ENCODE peak calls at places on chromosomes 12 and 14, in nine cellular contexts. B is coronary artery, A is CD14-positive monocyte, J is NAMALWA, D is body of pancreas, X is anterior cingulate cortex, G is iris pigment epithelial cell, L is ovary, E is NCI-H1694 treated with DMSO at 0.1 percent for 48 hours. R is an unnamed sample.
A peak's percentile ranks its signal among the peaks of the same experiment; 100 is the strongest.

GRCh38 chr12:71655907-71656306 is 7.7 kb downstream of the ZFC3H1 start:
- DNase-seq in B (no peak), A (no peak), J (no peak), D (no peak), X (no peak), G (no peak), L (no peak), E (no peak), R (no peak)

GRCh38 chr12:104220931-104221330 is 5.4 kb downstream of the TXNRD1 start:
- DNase-seq in B (no peak), A (no peak), J (no peak), D (no peak), X (no peak), G (no peak), L (peak; percentile 31), E (no peak), R (no peak)

GRCh38 chr12:127162307-127162706 is 1104.7 kb upstream of the TMEM132C start:
- DNase-seq in B (no peak), A (no peak), J (no peak), D (no peak), X (no peak), G (no peak), L (no peak), E (no peak), R (no peak)

GRCh38 chr12:89451876-89452275 is 72.7 kb downstream of the GALNT4 start:
- DNase-seq in B (no peak), A (no peak), J (no peak), D (peak; percentile 12), X (no peak), G (peak; percentile 96), L (no peak), E (no peak), R (no peak)

GRCh38 chr12:6226701-6227096 is 26.5 kb downstream of the CD9 start:
- DNase-seq in B (no peak), A (no peak), J (no peak), D (peak; percentile 24), X (no peak), G (no peak), L (peak; percentile 71), E (no peak), R (no peak)

GRCh38 chr14:32468955-32469354 is 139.9 kb downstream of the AKAP6 start:
- DNase-seq in B (no peak), A (no peak), J (no peak), D (no peak), X (no peak), G (peak; percentile 94), L (no peak), E (no peak), R (no peak)

GRCh38 chr14:104499784-104500496 is 79.6 kb upstream of the C14orf180 start:
- DNase-seq in B (peak; percentile 50), A (no peak), J (no peak), D (no peak), X (no peak), G (no peak), L (no peak), E (no peak), R (no peak)

GRCh38 chr14:56487761-56488160 is 91.8 kb upstream of the TMEM260 start:
- DNase-seq in B (no peak), A (no peak), J (no peak), D (no peak), X (no peak), G (peak; percentile 81), L (no peak), E (no peak), R (no peak)

GRCh38 chr14:45743884-45744283 is 490.9 kb upstream of the MIS18BP1 start:
- DNase-seq in B (no peak), A (no peak), J (no peak), D (no peak), X (no peak), G (no peak), L (no peak), E (no peak), R (peak; percentile 2)

GRCh38 chr12:17976202-17976601 is 113.8 kb downstream of the RERGL start:
- DNase-seq in B (no peak), A (no peak), J (peak; percentile 41), D (no peak), X (no peak), G (peak; percentile 9), L (no peak), E (no peak), R (peak; percentile 4)

GRCh38 chr12:78208106-78208505 is 377.4 kb downstream of the NAV3 start:
- DNase-seq in B (no peak), A (no peak), J (no peak), D (no peak), X (no peak), G (no peak), L (no peak), E (no peak), R (no peak)

GRCh38 chr12:55051197-55051920 is 31.6 kb downstream of the NEUROD4 start:
- DNase-seq in B (no peak), A (no peak), J (no peak), D (no peak), X (no peak), G (no peak), L (no peak), E (peak; percentile 85), R (no peak)

GRCh38 chr14:78319826-78320635 is 149.9 kb downstream of the NRXN3 start:
- DNase-seq in B (no peak), A (no peak), J (no peak), D (no peak), X (no peak), G (no peak), L (no peak), E (peak; percentile 54), R (no peak)

GRCh38 chr12:124506145-124506831 is 61.1 kb downstream of the NCOR2 start:
- DNase-seq in B (no peak), A (peak; percentile 78), J (no peak), D (peak; percentile 77), X (no peak), G (peak; percentile 77), L (peak; percentile 93), E (peak; percentile 43), R (no peak)

GRCh38 chr14:102775855-102776760 is 1.1 kb upstream of the TRAF3 start:
- DNase-seq in B (no peak), A (peak; percentile 60), J (no peak), D (peak; percentile 43), X (no peak), G (peak; percentile 90), L (no peak), E (no peak), R (no peak)

GRCh38 chr12:57341275-57341990 is 89.4 kb downstream of the R3HDM2 start:
- DNase-seq in B (no peak), A (no peak), J (no peak), D (no peak), X (no peak), G (peak; percentile 89), L (no peak), E (no peak), R (no peak)

GRCh38 chr12:32926963-32927362 is 30.4 kb upstream of the PKP2 start:
- DNase-seq in B (no peak), A (no peak), J (no peak), D (no peak), X (no peak), G (peak; percentile 28), L (no peak), E (no peak), R (no peak)

GRCh38 chr12:10668526-10668925 is 5.3 kb downstream of the STYK1 start:
- DNase-seq in B (no peak), A (no peak), J (no peak), D (no peak), X (no peak), G (no peak), L (no peak), E (no peak), R (peak; percentile 9)

GRCh38 chr14:99690636-99691035 is 6.5 kb downstream of the CYP46A1 start:
- DNase-seq in B (no peak), A (no peak), J (no peak), D (no peak), X (no peak), G (no peak), L (no peak), E (no peak), R (no peak)

GRCh38 chr14:53946404-53947400 is 9.9 kb downstream of the BMP4 start:
- DNase-seq in B (no peak), A (no peak), J (no peak), D (peak; percentile 31), X (no peak), G (no peak), L (peak; percentile 61), E (no peak), R (no peak)

GRCh38 chr12:2531371-2531770 is 263.4 kb upstream of the FKBP4 start:
- DNase-seq in B (no peak), A (no peak), J (no peak), D (no peak), X (no peak), G (no peak), L (no peak), E (no peak), R (no peak)

GRCh38 chr12:93050026-93050747 is 121.1 kb upstream of the EEA1 start:
- DNase-seq in B (no peak), A (no peak), J (no peak), D (no peak), X (no peak), G (peak; percentile 45), L (no peak), E (no peak), R (no peak)

GRCh38 chr14:104210548-104211195 is 72.3 kb downstream of the KIF26A start:
- DNase-seq in B (no peak), A (no peak), J (no peak), D (no peak), X (no peak), G (no peak), L (no peak), E (no peak), R (no peak)

GRCh38 chr12:42679402-42679801 is 89.9 kb upstream of the PRICKLE1 start:
- DNase-seq in B (no peak), A (no peak), J (no peak), D (no peak), X (no peak), G (peak; percentile 51), L (no peak), E (no peak), R (no peak)

GRCh38 chr14:50059773-50060629 is 56.4 kb downstream of the VCPKMT start:
- DNase-seq in B (no peak), A (no peak), J (no peak), D (no peak), X (no peak), G (no peak), L (no peak), E (no peak), R (no peak)

GRCh38 chr14:44316647-44317432 is 190.2 kb downstream of the FSCB start:
- DNase-seq in B (no peak), A (no peak), J (no peak), D (peak; percentile 71), X (no peak), G (peak; percentile 96), L (no peak), E (no peak), R (no peak)

GRCh38 chr12:86044396-86044795 is 170.3 kb downstream of the NTS start:
- DNase-seq in B (no peak), A (no peak), J (no peak), D (no peak), X (no peak), G (no peak), L (no peak), E (no peak), R (no peak)

R was measured in RPMI8226.